ENCODE peak calls at places on chromosomes 16 and 17, in eight cellular contexts. E, K, H, R, D, S, X and U are unnamed samples.

GRCh38 chr17:40317345-40317873 is 8.4 kb downstream of the RARA start:
- DNase-seq in R (peak; percentile 81), S (no peak), X (peak; percentile 86), E (peak; percentile 73), K (no peak), H (peak; percentile 65), D (no peak), U (no peak)

GRCh38 chr17:45241315-45242011 is 19.8 kb downstream of the FMNL1 start:
- DNase-seq in S (no peak), X (peak; percentile 36), D (no peak), E (no peak), R (no peak), K (no peak), H (no peak), U (no peak)

GRCh38 chr17:57918017-57918895 is 37.0 kb downstream of the CUEDC1 start:
- DNase-seq in H (peak; percentile 84), R (no peak), E (no peak), X (peak; percentile 81), D (no peak), K (no peak), S (no peak), U (no peak)

GRCh38 chr16:82935781-82936180 is 309.0 kb downstream of the CDH13 start:
- DNase-seq in K (no peak), E (no peak), S (no peak), D (no peak), H (no peak), R (no peak), X (no peak), U (no peak)

GRCh38 chr17:83056583-83057396 is 22.6 kb upstream of the METRNL start:
- DNase-seq in R (no peak), H (no peak), D (peak; percentile 11), X (no peak), S (no peak), K (no peak), E (peak; percentile 39), U (no peak)

GRCh38 chr17:36652716-36653115 is 51.3 kb downstream of the MRM1 start:
- DNase-seq in X (no peak), R (no peak), S (no peak), K (no peak), H (peak; percentile 88), E (no peak), D (no peak), U (no peak)

GRCh38 chr17:72386619-72387237 is 265.9 kb downstream of the SOX9 start:
- DNase-seq in D (no peak), E (no peak), K (no peak), X (no peak), S (no peak), H (no peak), R (no peak), U (no peak)

GRCh38 chr16:85899444-85899843 is 482 bp downstream of the IRF8 start:
- DNase-seq in K (no peak), E (no peak), D (no peak), X (no peak), R (no peak), H (no peak), S (no peak), U (no peak)

GRCh38 chr16:74586948-74587347 is 20.0 kb downstream of the GLG1 start:
- DNase-seq in E (no peak), H (no peak), S (no peak), D (no peak), K (no peak), X (no peak), R (no peak), U (no peak)

GRCh38 chr16:49201118-49201517 is 80.5 kb downstream of the CBLN1 start:
- DNase-seq in S (no peak), E (no peak), D (no peak), K (no peak), R (no peak), H (no peak), X (no peak), U (no peak)

GRCh38 chr16:2979669-2980226 is 498 bp downstream of the PKMYT1 start:
- DNase-seq in S (no peak), H (no peak), R (no peak), D (no peak), E (peak; percentile 60), K (no peak), X (no peak), U (no peak)

GRCh38 chr17:62194401-62194800 is 129.3 kb upstream of the MED13 start:
- DNase-seq in S (no peak), K (no peak), X (no peak), H (no peak), R (no peak), D (no peak), E (no peak), U (no peak)

GRCh38 chr16:4344659-4345438 is 6.3 kb downstream of the PAM16 start:
- DNase-seq in D (no peak), E (no peak), H (no peak), K (no peak), R (no peak), S (no peak), X (no peak), U (no peak)

GRCh38 chr16:84617068-84617630 is 729 bp downstream of the COTL1 start:
- DNase-seq in H (no peak), D (no peak), R (no peak), S (no peak), E (peak; percentile 76), X (no peak), K (no peak), U (no peak)

GRCh38 chr17:44794699-44795413 is 35.2 kb downstream of the GJC1 start:
- DNase-seq in E (no peak), R (no peak), K (no peak), X (peak; percentile 88), S (peak; percentile 64), D (no peak), H (peak; percentile 83), U (no peak)

GRCh38 chr17:50923611-50924010 is 57.5 kb upstream of the TOB1 start:
- DNase-seq in H (no peak), S (no peak), X (no peak), D (no peak), K (no peak), R (no peak), E (no peak), U (no peak)

GRCh38 chr16:83954577-83955016 is 1.6 kb downstream of the OSGIN1 start:
- DNase-seq in D (peak; percentile 22), K (no peak), S (no peak), H (peak; percentile 86), R (no peak), X (peak; percentile 94), E (no peak), U (no peak)

GRCh38 chr17:3527468-3527867 is 30.1 kb downstream of the TRPV3 start:
- DNase-seq in S (no peak), X (no peak), D (no peak), K (no peak), H (no peak), R (no peak), E (no peak), U (no peak)

GRCh38 chr16:9836118-9836736 is 346.0 kb downstream of the GRIN2A start:
- DNase-seq in S (no peak), K (no peak), H (no peak), R (peak; percentile 6), X (no peak), D (no peak), E (no peak), U (no peak)

GRCh38 chr16:27965801-27966200 is 97.7 kb downstream of the GSG1L start:
- DNase-seq in S (no peak), R (no peak), E (no peak), X (no peak), H (no peak), D (no peak), K (no peak), U (no peak)

GRCh38 chr17:56638536-56639177 is 45.2 kb downstream of the NOG start:
- DNase-seq in H (no peak), E (no peak), R (no peak), K (no peak), X (no peak), S (no peak), D (no peak), U (no peak)

GRCh38 chr17:81036128-81036891 is 1.4 kb downstream of the BAIAP2 start:
- DNase-seq in K (no peak), E (no peak), S (no peak), R (no peak), H (no peak), X (no peak), D (no peak), U (no peak)

GRCh38 chr16:3458852-3459361 is 15.4 kb downstream of the NAA60 start:
- DNase-seq in S (no peak), D (no peak), E (no peak), R (peak; percentile 88), K (peak; percentile 42), X (no peak), H (no peak), U (no peak)

GRCh38 chr16:85126731-85127662 is 14.7 kb upstream of the CIBAR2 start:
- DNase-seq in S (peak; percentile 35), H (no peak), R (no peak), D (no peak), E (no peak), X (peak; percentile 37), K (no peak), U (no peak)

GRCh38 chr17:57955183-57955952 is at the start of gene CUEDC1:
- DNase-seq in X (peak; percentile 67), E (peak; percentile 64), K (peak; percentile 60), R (peak; percentile 78), D (peak; percentile 53), H (no peak), S (no peak), U (no peak)

GRCh38 chr17:47727704-47728036 is 5.4 kb upstream of the TBX21 start:
- DNase-seq in S (no peak), R (no peak), D (no peak), K (no peak), X (no peak), E (no peak), H (no peak), U (no peak)

GRCh38 chr17:77432034-77432554 is 291.3 kb downstream of the SEC14L1 start:
- DNase-seq in K (no peak), D (no peak), R (no peak), X (no peak), E (no peak), H (no peak), S (no peak), U (no peak)

GRCh38 chr17:31627960-31628359 is 231.1 kb downstream of the COPRS start:
- DNase-seq in K (no peak), H (peak; percentile 50), E (no peak), S (peak; percentile 47), D (no peak), R (no peak), X (no peak), U (no peak)

GRCh38 chr16:78310990-78311561 is 211.6 kb downstream of the WWOX start:
- DNase-seq in X (peak; percentile 80), H (no peak), D (no peak), S (no peak), E (no peak), K (no peak), R (no peak), U (no peak)

GRCh38 chr17:28346746-28347246 is 10.5 kb downstream of the POLDIP2 start:
- DNase-seq in R (no peak), D (no peak), K (no peak), X (no peak), S (no peak), H (no peak), E (no peak), U (no peak)

GRCh38 chr16:48495303-48495702 is 110.1 kb upstream of the SIAH1 start:
- DNase-seq in R (no peak), H (no peak), K (no peak), D (no peak), X (no peak), E (no peak), S (no peak), U (no peak)